ENCODE peak calls at places on chromosomes 11 and 22, in six cellular contexts. B is bronchial epithelial cell; H is lower lobe of right lung; F is CD4-positive, alpha-beta T cell; V is aorta; S is CD4-positive, alpha-beta memory T cell. N is an unnamed sample.

GRCh38 chr22:17785185-17786184 is 11.2 kb upstream of the BID start:
- DNase-seq in B (peak; percentile 35), H (peak; percentile 80), F (peak; percentile 68), V (no peak), S (peak; percentile 66), N (peak; percentile 80)

GRCh38 chr11:133134561-133135173 is 397.6 kb downstream of the OPCML start:
- DNase-seq in B (peak; percentile 40), H (peak; percentile 67), F (peak; percentile 2), V (no peak), S (no peak), N (peak; percentile 41)

GRCh38 chr11:103609117-103610066 is 427.0 kb upstream of the DDI1 start:
- DNase-seq in B (peak; percentile 92), H (no peak), F (no peak), V (no peak), S (no peak), N (no peak)

GRCh38 chr11:110123003-110123402 is 29.8 kb downstream of the ZC3H12C start:
- DNase-seq in B (no peak), H (no peak), F (no peak), V (no peak), S (no peak), N (no peak)

GRCh38 chr11:40118026-40118425 is 1341.4 kb downstream of the LRRC4C start:
- DNase-seq in B (no peak), H (no peak), F (no peak), V (no peak), S (no peak), N (no peak)

GRCh38 chr22:22870577-22871398 is 16.8 kb upstream of the IGLL5 start:
- DNase-seq in B (no peak), H (no peak), F (no peak), V (no peak), S (no peak), N (no peak)

GRCh38 chr11:96050435-96051182 is 126.7 kb upstream of the MTMR2 start:
- DNase-seq in B (no peak), H (no peak), F (no peak), V (no peak), S (no peak), N (no peak)

GRCh38 chr11:44980533-44981427 is 30.1 kb upstream of the TP53I11 start:
- DNase-seq in B (no peak), H (no peak), F (no peak), V (peak; percentile 50), S (no peak), N (no peak)

GRCh38 chr22:47563406-47564157 is 801.1 kb downstream of the TBC1D22A start:
- DNase-seq in B (no peak), H (no peak), F (no peak), V (peak; percentile 27), S (no peak), N (no peak)

GRCh38 chr11:83990160-83990733 is 704.1 kb upstream of the CCDC90B start:
- DNase-seq in B (no peak), H (no peak), F (no peak), V (no peak), S (no peak), N (no peak)

GRCh38 chr11:47886096-47886495 is 37.9 kb upstream of the NUP160 start:
- DNase-seq in B (peak; percentile 20), H (no peak), F (no peak), V (no peak), S (no peak), N (no peak)

GRCh38 chr11:26254378-26254777 is 77.6 kb upstream of the ANO3 start:
- DNase-seq in B (no peak), H (no peak), F (no peak), V (no peak), S (no peak), N (no peak)

GRCh38 chr11:44709966-44710365 is 16.8 kb upstream of the TSPAN18 start:
- DNase-seq in B (peak; percentile 6), H (no peak), F (no peak), V (no peak), S (no peak), N (no peak)

GRCh38 chr11:83816572-83817187 is 530.5 kb upstream of the CCDC90B start:
- DNase-seq in B (peak; percentile 28), H (no peak), F (no peak), V (no peak), S (no peak), N (no peak)

GRCh38 chr22:27952091-27952490 is 33.0 kb upstream of the PITPNB start:
- DNase-seq in B (peak; percentile 46), H (no peak), F (no peak), V (no peak), S (no peak), N (no peak)

GRCh38 chr11:104435498-104435897 is 271.6 kb upstream of the PDGFD start:
- DNase-seq in B (no peak), H (no peak), F (no peak), V (no peak), S (no peak), N (no peak)

GRCh38 chr11:102891736-102892135 is 17.0 kb upstream of the MMP12 start:
- DNase-seq in B (no peak), H (no peak), F (no peak), V (no peak), S (no peak), N (no peak)

GRCh38 chr11:120057028-120057330 is 80.9 kb downstream of the TRIM29 start:
- DNase-seq in B (no peak), H (no peak), F (no peak), V (no peak), S (no peak), N (no peak)

GRCh38 chr11:120054753-120055045 is 83.2 kb downstream of the TRIM29 start:
- DNase-seq in B (no peak), H (no peak), F (no peak), V (no peak), S (no peak), N (no peak)

GRCh38 chr11:120056301-120057027 is 81.4 kb downstream of the TRIM29 start:
- DNase-seq in B (no peak), H (no peak), F (no peak), V (no peak), S (no peak), N (no peak)

GRCh38 chr11:120054016-120054752 is 83.7 kb downstream of the TRIM29 start:
- DNase-seq in B (no peak), H (no peak), F (no peak), V (no peak), S (no peak), N (no peak)

GRCh38 chr11:120055646-120056045 is 82.3 kb downstream of the TRIM29 start:
- DNase-seq in B (peak; percentile 98), H (no peak), F (no peak), V (no peak), S (no peak), N (peak; percentile 27)
- H3K27me3 ChIP-seq in B (no peaks in the 10 kb centered on the region), H (peaks cover 15% of the 10 kb centered on the region), F (no peaks in the 10 kb centered on the region), V (no peaks in the 10 kb centered on the region), S (no peaks in the 10 kb centered on the region), N (no peaks in the 10 kb centered on the region)

DNA sequence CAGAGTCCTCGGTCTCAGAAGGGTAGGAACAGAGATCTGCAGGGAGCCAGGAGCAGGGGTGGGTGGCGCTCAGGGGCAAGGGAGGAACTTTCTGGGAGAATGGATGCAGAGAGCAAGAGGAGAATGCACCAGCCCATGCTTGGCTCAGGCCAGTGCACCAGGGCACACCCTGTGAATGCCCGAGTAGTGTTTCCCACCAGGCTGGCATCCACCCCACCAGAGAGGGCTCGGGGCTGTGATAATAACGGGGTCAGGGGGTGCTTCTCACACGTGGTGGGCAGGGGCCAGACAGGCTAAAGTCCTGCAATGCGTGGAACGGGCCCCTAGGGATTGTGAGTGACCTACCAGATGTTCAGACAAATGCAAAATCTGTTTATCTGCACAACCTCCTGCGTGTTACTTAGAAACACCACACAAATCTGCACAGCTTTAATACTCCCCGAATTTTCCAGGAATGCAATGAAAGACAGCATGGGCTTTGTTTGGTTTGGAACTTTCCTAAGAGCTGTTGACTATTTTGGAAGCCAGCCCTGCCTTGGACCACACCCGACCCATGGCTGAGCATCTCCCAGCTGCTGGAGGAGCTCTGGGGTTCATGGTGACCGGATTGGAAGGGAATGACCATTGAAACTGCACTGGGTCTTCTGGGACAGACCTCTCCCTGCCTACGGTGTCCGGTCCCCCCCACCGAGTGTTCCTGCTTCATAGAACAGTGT is 368.2 kb downstream of the SHANK2 start:
- DNase-seq in B (no peak), H (no peak), F (no peak), V (peak; percentile 67), S (no peak), N (no peak)
- H3K27me3 ChIP-seq in B (no peaks in the 10 kb centered on the region), H (no peaks in the 10 kb centered on the region), F (no peaks in the 10 kb centered on the region), V (no peaks in the 10 kb centered on the region), S (no peaks in the 10 kb centered on the region), N (no peaks in the 10 kb centered on the region)

GRCh38 chr22:36823177-36823839 is 6.5 kb upstream of the PVALB start:
- DNase-seq in B (no peak), H (no peak), F (no peak), V (no peak), S (no peak), N (no peak)
- H3K27me3 ChIP-seq in B (peaks cover 5% of the 10 kb centered on the region), H (peaks cover 43% of the 10 kb centered on the region), F (peaks cover 13% of the 10 kb centered on the region), V (no peaks in the 10 kb centered on the region), S (peaks cover 6% of the 10 kb centered on the region), N (peaks cover 14% of the 10 kb centered on the region)

GRCh38 chr11:3089236-3090061 is 32.2 kb upstream of the CARS1 start:
- DNase-seq in B (no peak), H (no peak), F (no peak), V (peak; percentile 62), S (no peak), N (no peak)

GRCh38 chr11:3087373-3087772 is 30.1 kb upstream of the CARS1 start:
- DNase-seq in B (no peak), H (no peak), F (no peak), V (no peak), S (no peak), N (no peak)

GRCh38 chr11:3088806-3089205 is 31.6 kb upstream of the CARS1 start:
- DNase-seq in B (no peak), H (no peak), F (no peak), V (peak; percentile 58), S (no peak), N (no peak)

GRCh38 chr11:3086671-3087150 is 29.5 kb upstream of the CARS1 start:
- DNase-seq in B (no peak), H (no peak), F (no peak), V (peak; percentile 69), S (no peak), N (no peak)

DNA sequence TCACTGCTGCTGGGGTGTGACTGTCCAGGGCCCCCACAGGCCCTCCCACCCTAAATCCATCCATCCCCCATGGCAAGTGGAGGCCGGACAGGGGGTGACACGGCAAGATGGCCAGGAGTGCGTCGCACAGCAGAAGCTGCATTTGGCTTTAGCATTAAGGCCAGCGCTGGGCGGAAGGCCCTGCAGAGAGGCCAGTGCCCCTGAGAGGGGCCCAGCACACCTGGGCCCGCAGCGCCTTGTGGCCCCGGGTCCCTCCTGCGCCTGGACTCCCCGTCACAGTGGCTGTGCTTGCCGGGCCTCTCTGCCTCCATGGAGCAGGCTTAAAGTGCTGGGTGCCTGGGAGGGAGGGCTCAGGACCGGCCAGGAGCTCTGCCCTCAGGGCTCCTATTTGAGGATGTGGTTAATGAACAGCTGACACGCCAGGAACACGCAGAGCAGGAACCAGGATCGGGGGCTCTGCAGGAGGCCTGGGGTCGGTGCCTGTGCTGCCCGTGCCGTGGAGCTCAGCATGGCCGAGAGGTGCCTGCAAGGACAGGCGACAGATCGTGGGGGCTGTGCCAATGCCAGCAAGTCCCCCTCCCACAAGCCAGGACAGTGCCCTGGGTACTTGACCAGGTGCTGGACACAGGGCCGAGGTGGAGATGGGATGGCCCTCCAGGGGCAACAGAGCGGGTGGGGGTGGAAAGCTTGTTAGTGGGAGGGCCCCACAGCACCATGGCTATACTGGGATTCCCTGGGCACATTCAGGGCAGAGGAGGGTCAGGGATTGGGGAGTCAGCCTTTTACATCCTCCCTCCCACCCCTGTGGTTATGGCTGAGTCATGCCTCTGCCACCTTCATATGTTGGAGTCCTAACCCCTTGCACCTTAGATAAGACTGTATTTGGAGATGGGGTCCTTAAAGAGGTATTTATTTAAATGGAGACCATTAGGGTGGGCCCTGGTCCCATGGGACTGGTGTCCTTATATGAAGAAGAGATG is 30.9 kb upstream of the CARS1 start:
- DNase-seq in B (peak; percentile 47), H (no peak), F (no peak), V (peak; percentile 70), S (no peak), N (no peak)
- H3K27me3 ChIP-seq in B (no peaks in the 10 kb centered on the region), H (no peaks in the 10 kb centered on the region), F (no peaks in the 10 kb centered on the region), V (no peaks in the 10 kb centered on the region), S (no peaks in the 10 kb centered on the region), N (peaks cover 5% of the 10 kb centered on the region)

N was measured in HAP-1.